ENCODE peak calls at places on chromosomes 11 and 22, in seven cellular contexts. Q, V, D, F, U, P and O are unnamed samples.

GRCh38 chr11:72553748-72554147 is 119.4 kb upstream of the CLPB start:
- DNase-seq in Q (peak; percentile 3), V (no peak), D (no peak), F (no peak), U (no peak), P (no peak), O (no peak)

GRCh38 chr22:44574057-44574456 is 76.0 kb upstream of the RTL6 start:
- DNase-seq in Q (peak; percentile 78), V (peak; percentile 55), D (peak; percentile 49), F (no peak), U (peak; percentile 21), P (no peak), O (peak; percentile 89)

GRCh38 chr11:63608353-63609345 is 5.6 kb downstream of the PLAAT3 start:
- DNase-seq in Q (peak; percentile 85), V (no peak), D (peak; percentile 77), F (no peak), U (peak; percentile 9), P (no peak), O (peak; percentile 60)

GRCh38 chr11:70314730-70315129 is 44.2 kb downstream of the PPFIA1 start:
- DNase-seq in Q (no peak), V (no peak), D (no peak), F (no peak), U (no peak), P (no peak), O (no peak)

GRCh38 chr11:17765381-17766359 is 31.1 kb downstream of the KCNC1 start:
- DNase-seq in Q (peak; percentile 5), V (no peak), D (peak; percentile 16), F (no peak), U (no peak), P (peak; percentile 33), O (no peak)

GRCh38 chr11:61587951-61588695 is 7.2 kb upstream of the SYT7 start:
- DNase-seq in Q (no peak), V (peak; percentile 80), D (peak; percentile 39), F (no peak), U (no peak), P (no peak), O (peak; percentile 35)

GRCh38 chr11:69003866-69004311 is 9.2 kb downstream of the MRGPRF start:
- DNase-seq in Q (no peak), V (peak; percentile 49), D (no peak), F (no peak), U (no peak), P (no peak), O (no peak)

GRCh38 chr11:110161061-110161460 is 67.9 kb downstream of the ZC3H12C start:
- DNase-seq in Q (no peak), V (no peak), D (no peak), F (no peak), U (no peak), P (no peak), O (no peak)

GRCh38 chr22:38460367-38460952 is 5.5 kb upstream of the KCNJ4 start:
- DNase-seq in Q (no peak), V (no peak), D (no peak), F (no peak), U (no peak), P (no peak), O (no peak)

GRCh38 chr22:45546333-45547015 is 43.8 kb downstream of the FBLN1 start:
- DNase-seq in Q (no peak), V (no peak), D (no peak), F (no peak), U (no peak), P (no peak), O (no peak)

GRCh38 chr11:44849424-44849823 is 101.3 kb downstream of the TP53I11 start:
- DNase-seq in Q (no peak), V (no peak), D (no peak), F (no peak), U (no peak), P (no peak), O (no peak)

GRCh38 chr22:24994070-24994763 is 41.7 kb downstream of the KIAA1671 start:
- DNase-seq in Q (no peak), V (peak; percentile 74), D (peak; percentile 57), F (no peak), U (no peak), P (no peak), O (peak; percentile 76)

GRCh38 chr22:49568751-49569285 is 258.9 kb downstream of the BRD1 start:
- DNase-seq in Q (no peak), V (peak; percentile 47), D (no peak), F (no peak), U (no peak), P (no peak), O (no peak)

GRCh38 chr11:3947084-3947483 is 91.6 kb downstream of the STIM1 start:
- DNase-seq in Q (peak; percentile 75), V (no peak), D (peak; percentile 26), F (no peak), U (no peak), P (no peak), O (peak; percentile 61)

GRCh38 chr11:101061606-101062005 is 68.0 kb downstream of the PGR start:
- DNase-seq in Q (peak; percentile 2), V (no peak), D (no peak), F (no peak), U (no peak), P (no peak), O (no peak)

GRCh38 chr22:41092023-41092817 is at the start of gene EP300:
- DNase-seq in Q (peak; percentile 85), V (peak; percentile 87), D (peak; percentile 85), F (peak; percentile 33), U (peak; percentile 31), P (peak; percentile 93), O (peak; percentile 85)

GRCh38 chr11:92759571-92760214 is 209.8 kb upstream of the MTNR1B start:
- DNase-seq in Q (no peak), V (no peak), D (no peak), F (no peak), U (no peak), P (no peak), O (no peak)

GRCh38 chr22:35150163-35151107 is 84.5 kb downstream of the ISX start:
- DNase-seq in Q (peak; percentile 45), V (peak; percentile 59), D (peak; percentile 43), F (no peak), U (no peak), P (no peak), O (peak; percentile 73)

GRCh38 chr11:67293090-67293489 is 4.0 kb downstream of the ANKRD13D start:
- DNase-seq in Q (peak; percentile 50), V (no peak), D (peak; percentile 81), F (no peak), U (no peak), P (no peak), O (peak; percentile 64)

GRCh38 chr22:43136255-43136654 is 6.9 kb downstream of the MCAT start:
- DNase-seq in Q (peak; percentile 42), V (no peak), D (peak; percentile 58), F (no peak), U (no peak), P (peak; percentile 72), O (peak; percentile 20)